ENCODE peak calls at places on chromosomes 13 and 19, in five cellular contexts. A, B, J, D and X are unnamed samples.

GRCh38 chr19:48740705-48741030 is 258 bp upstream of the RASIP1 start:
- DNase-seq in J (no peak), D (no peak), A (no peak), B (no peak), X (no peak)

GRCh38 chr13:75803175-75803611 is 167.1 kb downstream of the LMO7 start:
- DNase-seq in D (peak), B (peak), A (no peak), J (no peak), X (no peak)

GRCh38 chr13:99053636-99054233 is 75.9 kb upstream of the DOCK9 start:
- DNase-seq in A (no peak), B (peak), J (no peak), D (no peak), X (no peak)

GRCh38 chr19:3272952-3273351 is 48.5 kb downstream of the CELF5 start:
- DNase-seq in B (no peak), D (no peak), A (no peak), J (no peak), X (no peak)

GRCh38 chr19:48296963-48297734 is 27.3 kb downstream of the ZNF114 start:
- DNase-seq in A (no peak), D (no peak), J (no peak), B (no peak), X (no peak)

GRCh38 chr19:56125806-56126590 is 4.9 kb upstream of the ZNF787 start:
- DNase-seq in B (no peak), D (no peak), J (no peak), A (no peak), X (no peak)

GRCh38 chr13:41700790-41701310 is 243.5 kb downstream of the RGCC start:
- DNase-seq in J (no peak), A (peak), D (peak), B (no peak), X (no peak)

GRCh38 chr13:45873491-45874360 is 22.2 kb upstream of the SIAH3 start:
- DNase-seq in J (no peak), A (peak), B (no peak), D (no peak), X (no peak)

GRCh38 chr19:34120846-34121639 is 51.3 kb upstream of the LSM14A start:
- DNase-seq in J (peak), A (peak), B (peak), D (peak), X (no peak)

GRCh38 chr19:12952488-12953455 is 4.3 kb downstream of the GADD45GIP1 start:
- DNase-seq in A (peak), D (no peak), B (no peak), J (no peak), X (no peak)

GRCh38 chr13:110882228-110882627 is 32.6 kb downstream of the ANKRD10 start:
- DNase-seq in J (no peak), D (no peak), A (no peak), B (no peak), X (no peak)

GRCh38 chr13:26946675-26947342 is 186.2 kb upstream of the GPR12 start:
- DNase-seq in J (no peak), A (peak), D (peak), B (peak), X (peak)

GRCh38 chr19:31838163-31838798 is 489.0 kb upstream of the TSHZ3 start:
- DNase-seq in A (no peak), J (no peak), D (no peak), B (no peak), X (no peak)

GRCh38 chr19:5618591-5618990 is 4.0 kb downstream of the SAFB2 start:
- DNase-seq in B (no peak), A (no peak), D (no peak), J (no peak), X (no peak)

GRCh38 chr19:6740589-6741348 is 1.3 kb downstream of the TRIP10 start:
- DNase-seq in A (peak), J (no peak), D (no peak), B (peak), X (no peak)

GRCh38 chr13:24875566-24875965 is 111.6 kb downstream of the RNF17 start:
- DNase-seq in J (no peak), B (no peak), D (no peak), A (no peak), X (no peak)

GRCh38 chr13:25840261-25840660 is 211.6 kb downstream of the SHISA2 start:
- DNase-seq in J (no peak), D (no peak), B (no peak), A (peak), X (no peak)

GRCh38 chr19:609001-609340 is 19.3 kb downstream of the HCN2 start:
- DNase-seq in D (no peak), A (no peak), J (no peak), B (no peak), X (no peak)

GRCh38 chr13:43470610-43471009 is 316.2 kb downstream of the ENOX1 start:
- DNase-seq in J (no peak), D (no peak), A (no peak), B (no peak), X (no peak)

GRCh38 chr19:39568604-39569003 is 28.6 kb upstream of the EID2 start:
- DNase-seq in B (no peak), J (no peak), A (no peak), D (no peak), X (no peak)

GRCh38 chr13:44974056-44974798 is 15.0 kb downstream of the NUFIP1 start:
- DNase-seq in B (no peak), J (no peak), D (peak), A (peak), X (peak)

GRCh38 chr13:97256343-97256783 is 34.2 kb downstream of the MBNL2 start:
- DNase-seq in B (peak), J (no peak), D (no peak), A (peak), X (no peak)

GRCh38 chr19:6464070-6464873 is at the start of gene CRB3:
- DNase-seq in J (no peak), B (peak), D (no peak), A (no peak), X (no peak)

GRCh38 chr19:14015454-14016035 is 9.4 kb upstream of the RFX1 start:
- DNase-seq in B (no peak), A (no peak), J (no peak), D (no peak), X (peak)

GRCh38 chr19:51531349-51532315 is at the start of gene SIGLEC6:
- DNase-seq in B (peak), J (no peak), A (no peak), D (peak), X (peak)

GRCh38 chr19:36420961-36421748 is 2.7 kb upstream of the ZFP82 start:
- DNase-seq in J (no peak), D (no peak), B (no peak), A (peak), X (no peak)

GRCh38 chr19:11377237-11377636 is 2.8 kb downstream of the SWSAP1 start:
- DNase-seq in A (peak), B (peak), J (no peak), D (peak), X (no peak)

GRCh38 chr13:101869553-101869952 is 417.1 kb downstream of the ITGBL1 start:
- DNase-seq in B (no peak), A (peak), D (no peak), J (no peak), X (no peak)

GRCh38 chr13:106259928-106260327 is 275.5 kb downstream of the EFNB2 start:
- DNase-seq in B (no peak), D (no peak), J (no peak), A (no peak), X (no peak)

GRCh38 chr19:1000095-1000494 is at the start of gene GRIN3B:
- DNase-seq in D (peak), A (peak), B (peak), J (peak), X (no peak)

GRCh38 chr19:34772697-34773554 is at the start of gene ZNF599:
- DNase-seq in J (peak), D (peak), B (peak), A (peak), X (peak)

GRCh38 chr13:108525867-108526266 is 103.5 kb upstream of the MYO16 start:
- DNase-seq in B (no peak), J (no peak), D (no peak), A (no peak), X (no peak)

GRCh38 chr19:55086730-55087541 is 11.3 kb downstream of the EPS8L1 start:
- DNase-seq in A (peak), B (peak), J (peak), D (no peak), X (no peak)

GRCh38 chr13:113943821-113944565 is 29.9 kb downstream of the C13orf46 start:
- DNase-seq in J (no peak), D (no peak), A (no peak), B (no peak), X (no peak)

GRCh38 chr19:5326545-5326944 is 14.1 kb downstream of the PTPRS start:
- DNase-seq in A (no peak), B (no peak), J (no peak), D (no peak), X (no peak)

GRCh38 chr19:51327066-51327985 is 14.6 kb downstream of the VSIG10L start:
- DNase-seq in A (no peak), D (peak), B (peak), J (peak), X (no peak)

GRCh38 chr19:35299523-35300339 is 7.8 kb downstream of the MAG start:
- DNase-seq in D (no peak), A (no peak), J (no peak), B (no peak), X (no peak)

GRCh38 chr13:112588490-112589297 is 741 bp upstream of the TUBGCP3 start:
- DNase-seq in A (no peak), J (no peak), D (no peak), B (peak), X (no peak)